ENCODE peak calls at places on chromosome 20, in five cellular contexts. S is HFFc6, P is OCI-LY7, I is progenitor cell of endocrine pancreas, X is heart left ventricle. T is an unnamed sample.

GRCh38 chr20:11373391-11373790 is 544.3 kb upstream of the BTBD3 start:
- DNase-seq in S (no peak), P (no peak), I (no peak), X (no peak), T (no peak)

GRCh38 chr20:36203861-36204260 is 32.4 kb upstream of the AAR2 start:
- DNase-seq in S (no peak), P (no peak), I (no peak), X (no peak), T (no peak)

GRCh38 chr20:40470313-40471260 is 218.4 kb downstream of the MAFB start:
- DNase-seq in S (no peak), P (no peak), I (no peak), X (peak), T (no peak)

GRCh38 chr20:34145280-34145819 is 33.3 kb upstream of the EIF2S2 start:
- DNase-seq in S (no peak), P (no peak), I (no peak), X (no peak), T (no peak)

GRCh38 chr20:12982098-12982497 is 26.7 kb upstream of the SPTLC3 start:
- DNase-seq in S (no peak), P (no peak), I (no peak), X (no peak), T (no peak)

GRCh38 chr20:23206995-23207394 is 120.9 kb upstream of the CD93 start:
- DNase-seq in S (no peak), P (no peak), I (no peak), X (no peak), T (no peak)

GRCh38 chr20:58536289-58536688 is 21.1 kb upstream of the APCDD1L start:
- DNase-seq in S (no peak), P (no peak), I (no peak), X (no peak), T (no peak)

GRCh38 chr20:4329232-4329631 is 313.9 kb upstream of the RNF24 start:
- DNase-seq in S (no peak), P (no peak), I (no peak), X (no peak), T (no peak)

GRCh38 chr20:57650266-57650665 is 30.0 kb upstream of the ZBP1 start:
- DNase-seq in S (no peak), P (no peak), I (no peak), X (peak), T (no peak)

GRCh38 chr20:20969701-20970100 is 136.5 kb downstream of the LINC00237 start:
- DNase-seq in S (no peak), P (no peak), I (no peak), X (no peak), T (no peak)

GRCh38 chr20:10550204-10551118 is 115.4 kb downstream of the SLX4IP start:
- DNase-seq in S (no peak), P (no peak), I (no peak), X (no peak), T (no peak)

GRCh38 chr20:11168026-11168425 is 494.2 kb upstream of the JAG1 start:
- DNase-seq in S (no peak), P (no peak), I (no peak), X (no peak), T (no peak)

GRCh38 chr20:20395856-20396600 is 28.1 kb downstream of the INSM1 start:
- DNase-seq in S (no peak), P (no peak), I (no peak), X (no peak), T (no peak)

GRCh38 chr20:13231031-13231752 is 10.1 kb downstream of the ISM1 start:
- DNase-seq in S (peak), P (no peak), I (no peak), X (no peak), T (no peak)

GRCh38 chr20:47379433-47380150 is 23.1 kb upstream of the ZMYND8 start:
- DNase-seq in S (peak), P (no peak), I (no peak), X (no peak), T (no peak)

GRCh38 chr20:8858181-8858794 is 210.6 kb upstream of the PLCB4 start:
- DNase-seq in S (no peak), P (no peak), I (no peak), X (no peak), T (no peak)

GRCh38 chr20:14342910-14343309 is 5.5 kb upstream of the FLRT3 start:
- DNase-seq in S (no peak), P (no peak), I (no peak), X (no peak), T (no peak)

GRCh38 chr20:46308258-46309157 is at the start of gene CDH22:
- DNase-seq in S (peak), P (peak), I (peak), X (peak), T (peak)

GRCh38 chr20:39206899-39207564 is 244.9 kb downstream of the DHX35 start:
- DNase-seq in S (no peak), P (no peak), I (no peak), X (no peak), T (no peak)

GRCh38 chr20:39849664-39850063 is 839.4 kb downstream of the MAFB start:
- DNase-seq in S (peak), P (no peak), I (no peak), X (peak), T (no peak)

GRCh38 chr20:577167-577791 is 32.8 kb downstream of the TCF15 start:
- DNase-seq in S (no peak), P (peak), I (no peak), X (no peak), T (no peak)

GRCh38 chr20:24771651-24772061 is 177.4 kb upstream of the CST7 start:
- DNase-seq in S (no peak), P (no peak), I (no peak), X (no peak), T (no peak)

GRCh38 chr20:380763-381580 is 412 bp downstream of the TRIB3 start:
- DNase-seq in S (peak), P (peak), I (peak), X (peak), T (no peak)

GRCh38 chr20:24763386-24764026 is 185.6 kb upstream of the CST7 start:
- DNase-seq in S (no peak), P (no peak), I (no peak), X (no peak), T (no peak)

GRCh38 chr20:57696401-57696961 is 13.3 kb downstream of the PMEPA1 start:
- DNase-seq in S (no peak), P (no peak), I (no peak), X (no peak), T (no peak)

GRCh38 chr20:6388666-6389197 is 265.9 kb upstream of the FERMT1 start:
- DNase-seq in S (no peak), P (no peak), I (no peak), X (no peak), T (no peak)

GRCh38 chr20:44942264-44942973 is 17.8 kb downstream of the TOMM34 start:
- DNase-seq in S (no peak), P (no peak), I (no peak), X (no peak), T (no peak)
- TF ChIP-seq CTCF in S (peak), P (no peak), I (no peak), X (no peak), T (no peak)

GRCh38 chr20:53958240-53958639 is 112.2 kb downstream of the BCAS1 start:
- DNase-seq in S (no peak), P (no peak), I (no peak), X (no peak), T (no peak)

GRCh38 chr20:53956013-53956715 is 114.2 kb downstream of the BCAS1 start:
- DNase-seq in S (no peak), P (no peak), I (no peak), X (no peak), T (no peak)

GRCh38 chr20:53954734-53955658 is 115.4 kb downstream of the BCAS1 start:
- DNase-seq in S (no peak), P (no peak), I (no peak), X (no peak), T (no peak)

GRCh38 chr20:53959849-53960585 is 110.4 kb downstream of the BCAS1 start:
- DNase-seq in S (no peak), P (no peak), I (no peak), X (no peak), T (no peak)

DNA sequence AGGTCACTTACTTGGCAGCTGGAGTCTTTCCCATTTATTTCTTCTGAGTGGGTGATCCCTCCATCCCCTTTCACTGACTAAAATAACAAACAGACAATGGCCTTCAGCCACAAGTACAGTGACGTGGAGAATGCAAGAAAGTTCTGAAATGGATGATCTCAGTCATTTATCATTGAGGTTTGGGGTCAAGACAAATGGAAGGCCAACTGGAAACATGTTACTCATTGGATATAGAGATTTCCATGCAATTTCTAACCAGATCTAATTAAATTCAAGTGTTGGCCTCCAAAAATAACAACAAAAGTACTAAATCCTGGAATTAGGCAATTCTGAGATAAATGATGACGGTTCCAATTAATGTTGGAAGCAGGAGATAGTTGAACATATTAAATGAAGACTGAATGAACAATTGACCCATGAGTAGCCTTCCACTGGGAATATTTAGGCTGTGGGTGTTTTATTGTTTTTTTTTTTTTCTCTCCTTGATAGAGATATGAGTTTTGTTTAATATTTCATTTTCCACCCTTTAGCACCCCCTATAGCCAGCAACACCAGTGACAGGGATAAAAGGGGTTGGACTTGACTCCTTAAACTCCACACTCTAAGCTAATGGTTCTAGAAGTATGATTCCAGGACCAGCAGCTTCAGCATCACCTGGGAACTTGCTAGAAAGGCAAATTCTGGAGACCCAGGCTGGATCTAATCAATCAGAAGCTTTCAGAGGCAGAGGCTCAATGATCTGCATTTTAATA is 112.8 kb downstream of the BCAS1 start:
- DNase-seq in S (no peak), P (peak), I (no peak), X (no peak), T (no peak)
- TF ChIP-seq CTCF in S (peak), P (peak), I (no peak), X (no peak), T (no peak)

GRCh38 chr20:2386516-2387179 is 5.9 kb downstream of the TGM6 start:
- DNase-seq in S (peak), P (no peak), I (no peak), X (no peak), T (no peak)

GRCh38 chr20:2385026-2385425 is 4.3 kb downstream of the TGM6 start:
- DNase-seq in S (peak), P (no peak), I (no peak), X (no peak), T (no peak)

GRCh38 chr20:2385496-2385895 is 4.8 kb downstream of the TGM6 start:
- DNase-seq in S (peak), P (no peak), I (no peak), X (no peak), T (no peak)

GRCh38 chr20:2387580-2387979 is 6.9 kb downstream of the TGM6 start:
- DNase-seq in S (no peak), P (no peak), I (no peak), X (no peak), T (no peak)

DNA sequence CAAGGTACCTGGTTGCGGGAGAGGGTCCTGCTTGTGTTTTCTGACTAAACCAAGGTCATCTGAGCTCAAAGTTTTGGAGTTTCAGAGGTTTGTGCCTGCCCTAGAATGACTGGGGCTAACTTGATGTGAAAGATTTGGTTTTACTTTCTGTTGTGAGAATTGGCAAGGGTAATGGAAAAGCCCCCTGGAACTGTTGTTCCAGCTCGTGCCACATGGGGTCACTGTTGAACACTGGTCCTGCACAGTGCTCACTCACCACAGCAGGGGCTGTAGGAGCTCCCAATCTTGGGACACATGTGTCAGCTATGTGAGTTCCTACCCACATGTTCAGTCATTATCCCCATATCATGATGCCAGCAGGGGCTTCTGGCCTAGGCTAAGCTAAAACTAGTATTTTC is 6.5 kb downstream of the TGM6 start:
- DNase-seq in S (peak), P (peak), I (peak), X (no peak), T (no peak)
- TF ChIP-seq CTCF in S (peak), P (peak), I (peak), X (peak), T (peak)

GRCh38 chr20:63186528-63187316 is 29.2 kb downstream of the YTHDF1 start:
- DNase-seq in S (peak), P (no peak), I (no peak), X (no peak), T (no peak)
- TF ChIP-seq CTCF in S (peak), P (no peak), I (no peak), X (no peak), T (no peak)

DNA sequence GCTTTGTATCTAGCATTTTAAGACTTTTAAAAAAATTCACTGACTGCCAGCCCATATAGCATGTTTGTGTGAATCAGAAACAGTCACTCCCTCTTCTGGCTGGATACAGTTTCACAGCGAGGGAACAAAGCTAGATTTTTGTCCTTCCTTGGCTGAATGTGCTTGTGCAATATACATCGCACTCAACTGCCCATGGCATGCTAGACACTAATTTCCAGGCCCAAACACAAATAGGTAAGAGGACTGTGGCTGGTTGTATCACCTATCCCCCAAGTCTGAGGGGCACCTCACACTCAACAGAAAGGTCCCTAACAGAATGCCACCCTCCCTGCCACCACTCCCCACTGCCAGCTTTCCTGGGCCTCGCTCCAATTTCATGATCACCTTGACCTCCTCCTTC is 16.2 kb upstream of the BLCAP start:
- DNase-seq in S (peak), P (no peak), I (no peak), X (no peak), T (no peak)
- TF ChIP-seq CTCF in S (peak), P (peak), I (peak), X (no peak), T (peak)

DNA sequence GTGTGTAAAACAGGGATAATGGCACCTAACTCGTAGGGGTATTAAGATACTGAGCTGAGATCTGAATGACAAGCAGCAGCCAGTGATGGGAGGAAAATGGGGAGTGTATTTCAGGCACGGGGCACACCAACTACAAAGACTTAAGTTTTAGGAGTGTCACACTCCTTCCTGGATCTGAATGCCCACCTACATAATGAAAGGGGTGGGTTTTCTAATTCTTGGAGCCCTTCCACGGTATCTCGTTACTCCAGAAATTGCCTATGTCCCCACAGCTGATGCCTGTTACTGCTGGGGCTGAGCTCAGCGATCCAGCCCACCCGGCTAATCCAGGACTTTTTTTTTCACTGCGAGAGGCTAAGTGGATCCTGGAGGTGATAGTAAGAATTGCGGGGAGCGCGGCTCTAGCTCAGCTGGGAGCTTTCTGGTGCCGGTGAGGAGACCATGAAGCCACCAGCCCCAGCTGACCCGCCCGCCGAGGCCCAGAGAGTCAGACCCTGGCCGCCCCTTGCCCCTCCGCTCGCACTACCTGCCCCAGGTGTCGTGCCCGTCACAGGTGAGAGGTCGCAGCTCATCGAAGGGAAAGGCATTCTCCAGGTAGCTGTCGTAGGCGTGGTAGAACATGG is 726 bp downstream of the EDEM2 start:
- DNase-seq in S (no peak), P (peak), I (peak), X (peak), T (no peak)
- TF ChIP-seq CTCF in S (peak), P (no peak), I (peak), X (no peak), T (no peak)

DNA sequence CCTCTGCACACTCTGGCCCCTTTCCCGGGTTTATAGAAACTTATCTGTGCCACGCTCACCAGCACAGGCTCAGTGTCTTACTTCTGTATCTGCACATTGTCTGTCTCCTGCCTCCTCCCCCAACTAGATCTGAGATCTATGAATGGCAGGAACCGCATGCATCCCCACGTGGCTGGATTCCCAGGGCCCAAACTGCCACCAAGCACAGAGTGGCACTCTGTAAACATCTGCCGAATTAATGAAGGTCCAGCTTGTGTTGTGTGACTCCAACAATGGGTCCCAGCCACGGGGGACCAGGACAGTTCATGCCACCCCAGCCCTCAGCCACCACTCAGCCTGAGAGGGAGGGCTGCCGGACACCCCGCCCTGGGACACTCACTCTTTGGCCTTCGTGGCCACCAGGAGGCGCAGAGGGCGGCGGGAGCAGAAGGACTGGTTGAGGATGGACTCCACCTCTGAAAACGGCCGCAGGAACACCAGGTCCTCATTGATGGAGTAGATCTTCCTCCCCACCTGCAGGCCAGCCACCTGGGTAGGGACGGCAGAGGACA is 171.1 kb downstream of the PREX1 start:
- DNase-seq in S (no peak), P (no peak), I (no peak), X (no peak), T (no peak)
- TF ChIP-seq CTCF in S (peak), P (peak), I (no peak), X (no peak), T (no peak)

DNA sequence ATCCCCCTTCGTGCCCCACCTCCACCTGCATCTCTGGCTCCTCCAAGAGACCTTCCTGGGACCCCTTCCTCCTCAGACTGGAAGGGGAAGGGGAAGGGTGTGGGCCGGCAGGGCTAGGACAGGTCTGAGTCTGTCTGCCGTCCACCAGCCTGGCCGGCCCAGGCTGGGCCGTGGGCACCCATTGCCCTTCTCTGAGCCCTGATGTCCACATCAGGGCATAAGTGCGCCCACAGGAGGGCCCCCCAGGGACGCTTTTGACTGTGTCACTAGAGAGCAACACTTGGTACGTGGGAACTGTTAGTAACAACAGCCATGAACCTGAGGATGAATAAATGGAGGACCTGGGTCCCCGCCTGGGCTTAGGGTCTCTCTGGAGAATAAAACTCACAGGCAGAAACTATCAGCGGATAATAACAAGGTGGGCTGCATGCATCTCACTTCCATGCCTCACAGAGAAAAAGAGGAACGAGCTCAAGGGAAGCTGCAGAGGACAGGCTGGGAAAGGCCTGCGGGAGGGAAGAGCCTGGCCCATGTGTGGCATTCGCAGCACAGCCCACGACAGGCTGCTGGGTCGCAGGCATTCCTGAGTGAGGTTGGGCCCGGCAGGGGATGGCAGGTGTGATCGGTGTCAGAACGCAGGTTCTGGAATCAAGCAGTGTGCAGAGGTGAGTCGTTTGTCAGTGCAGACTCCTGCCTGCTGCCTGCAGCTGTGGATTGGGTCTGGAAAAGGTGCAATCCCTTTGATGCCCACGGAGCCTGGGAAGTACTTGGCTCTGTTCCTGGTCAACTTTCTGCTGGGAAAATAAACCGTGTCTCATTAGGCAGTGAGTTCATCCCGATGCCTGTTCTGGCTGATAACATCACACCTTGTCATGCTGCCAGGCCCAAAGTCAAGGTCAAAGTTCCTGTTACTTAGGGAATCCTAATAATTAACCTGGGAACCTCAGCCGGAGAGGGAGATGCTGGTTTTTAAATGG is 60.9 kb downstream of the BCAS4 start:
- DNase-seq in S (peak), P (no peak), I (no peak), X (no peak), T (no peak)
- TF ChIP-seq CTCF in S (no peak), P (no peak), I (no peak), X (no peak), T (no peak)